ENCODE peak calls at places on chromosomes 12 and 14, in seven cellular contexts. C is endothelial cell; K is HFFc6; N is thoracic aorta; B is activated CD4-positive, alpha-beta T cell treated with anti-CD3 and anti-CD28 coated beads, Interleukin-2, amount 10 ng/mL, durations not matched to agents 24 days and 14 days; H is HEK293T; S is NCI-H2107. Y is an unnamed sample.

GRCh38 chr12:118358008-118358359 is 14.7 kb downstream of the TAOK3 start:
- DNase-seq in H (no peak), N (no peak), C (no peak), K (no peak), S (no peak), B (no peak), Y (no peak)

GRCh38 chr12:59031313-59031712 is 111.0 kb upstream of the LRIG3 start:
- DNase-seq in K (no peak), S (no peak), N (no peak), B (no peak), C (no peak), H (no peak), Y (no peak)

GRCh38 chr12:6925543-6926279 is 2.0 kb upstream of the ATN1 start:
- DNase-seq in N (no peak), H (no peak), B (no peak), C (peak; percentile 53), S (no peak), K (peak; percentile 88), Y (peak; percentile 89)

GRCh38 chr12:94951071-94951639 is 52.3 kb downstream of the NDUFA12 start:
- DNase-seq in N (no peak), B (no peak), K (no peak), C (no peak), H (no peak), S (no peak), Y (no peak)

GRCh38 chr14:93912785-93913184 is 14.4 kb upstream of the FAM181A start:
- DNase-seq in S (no peak), H (no peak), C (no peak), B (no peak), N (no peak), K (no peak), Y (no peak)

GRCh38 chr12:44334347-44334746 is 498.5 kb downstream of the TMEM117 start:
- DNase-seq in H (no peak), C (no peak), N (no peak), K (no peak), B (no peak), S (no peak), Y (no peak)

GRCh38 chr14:47606601-47607000 is 68.8 kb downstream of the MDGA2 start:
- DNase-seq in C (no peak), N (no peak), K (no peak), S (no peak), H (no peak), B (no peak), Y (no peak)

GRCh38 chr12:41468756-41469155 is 280.6 kb downstream of the PDZRN4 start:
- DNase-seq in K (no peak), C (no peak), B (no peak), H (no peak), S (no peak), N (no peak), Y (no peak)

GRCh38 chr12:14514154-14514842 is 53.4 kb downstream of the PLBD1 start:
- DNase-seq in C (no peak), N (no peak), B (peak; percentile 55), K (peak; percentile 11), S (peak; percentile 18), H (peak; percentile 14), Y (peak; percentile 35)

GRCh38 chr12:64720884-64721283 is 38.3 kb downstream of the GNS start:
- DNase-seq in S (no peak), B (no peak), C (no peak), H (no peak), N (no peak), K (no peak), Y (no peak)

GRCh38 chr12:12934556-12934955 is 17.4 kb downstream of the GPRC5D start:
- DNase-seq in S (no peak), N (no peak), H (no peak), B (no peak), K (no peak), C (no peak), Y (no peak)

GRCh38 chr12:72274926-72275325 is 2.8 kb downstream of the TRHDE start:
- DNase-seq in C (no peak), S (no peak), K (peak; percentile 43), B (no peak), H (no peak), N (no peak), Y (peak; percentile 52)

GRCh38 chr12:69966409-69966808 is 141.4 kb downstream of the MYRFL start:
- DNase-seq in C (peak; percentile 13), K (no peak), S (no peak), B (no peak), N (no peak), H (no peak), Y (peak; percentile 51)

GRCh38 chr12:76457010-76457409 is 102.6 kb downstream of the OSBPL8 start:
- DNase-seq in N (no peak), H (no peak), C (no peak), K (no peak), B (no peak), S (no peak), Y (no peak)

GRCh38 chr14:69012251-69012953 is 33.3 kb upstream of the ACTN1 start:
- DNase-seq in S (no peak), C (no peak), B (no peak), K (no peak), N (no peak), H (no peak), Y (no peak)

GRCh38 chr14:79576434-79576833 is 634.9 kb downstream of the DIO2 start:
- DNase-seq in H (no peak), B (no peak), C (no peak), N (no peak), K (no peak), S (no peak), Y (peak; percentile 44)

GRCh38 chr14:102491786-102492522 is 17.6 kb downstream of the ANKRD9 start:
- DNase-seq in B (no peak), H (no peak), K (no peak), N (no peak), C (no peak), S (no peak), Y (no peak)

GRCh38 chr14:104708606-104709268 is 15.3 kb upstream of the ADSS1 start:
- DNase-seq in H (peak; percentile 90), C (peak; percentile 83), N (no peak), B (peak; percentile 93), K (peak; percentile 40), S (peak; percentile 80), Y (peak; percentile 46)

GRCh38 chr12:94100254-94100653 is 48.1 kb upstream of the PLXNC1 start:
- DNase-seq in H (no peak), C (peak; percentile 9), N (no peak), B (peak; percentile 70), S (no peak), K (no peak), Y (peak; percentile 63)

Y was measured in astrocyte of the spinal cord.